ENCODE peak calls at places on chromosomes 11 and 22, in seven cellular contexts. One of them, this sample, is unnamed.
A peak's percentile ranks its signal among the peaks of the same experiment; 100 is the strongest.

GRCh38 chr11:32088117-32088941 is 2.5 kb upstream of the RCN1 start:
- DNase-seq in HepG2: no peak
- DNase-seq in HL-60: no peak
- DNase-seq in K562: peak; percentile 15
- DNase-seq in HCT116: no peak
- DNase-seq in SK-N-SH: peak; percentile 17
- DNase-seq in A549: no peak
- DNase-seq in this sample: peak; percentile 66

GRCh38 chr11:14644396-14645246 is 1.0 kb downstream of the PDE3B start:
- DNase-seq in A549: peak; percentile 28
- DNase-seq in HL-60: no peak
- DNase-seq in K562: peak; percentile 31
- DNase-seq in HepG2: peak; percentile 45
- DNase-seq in SK-N-SH: peak; percentile 73
- DNase-seq in HCT116: peak; percentile 12
- DNase-seq in this sample: no peak

GRCh38 chr11:111359223-111360149 is 19.6 kb downstream of the POU2AF1 start:
- DNase-seq in A549: no peak
- DNase-seq in SK-N-SH: no peak
- DNase-seq in K562: no peak
- DNase-seq in HepG2: peak; percentile 74
- DNase-seq in HCT116: no peak
- DNase-seq in HL-60: no peak
- DNase-seq in this sample: no peak

GRCh38 chr11:130523609-130524008 is 75.2 kb downstream of the ADAMTS15 start:
- DNase-seq in HepG2: no peak
- DNase-seq in HCT116: no peak
- DNase-seq in A549: no peak
- DNase-seq in K562: no peak
- DNase-seq in SK-N-SH: no peak
- DNase-seq in HL-60: no peak
- DNase-seq in this sample: no peak

GRCh38 chr11:127055240-127055639 is 54.7 kb upstream of the KIRREL3 start:
- DNase-seq in K562: no peak
- DNase-seq in A549: no peak
- DNase-seq in HL-60: no peak
- DNase-seq in HepG2: no peak
- DNase-seq in SK-N-SH: no peak
- DNase-seq in HCT116: no peak
- DNase-seq in this sample: no peak

GRCh38 chr11:14578551-14578956 is 58.4 kb upstream of the PSMA1 start:
- DNase-seq in HCT116: no peak
- DNase-seq in HL-60: peak; percentile 88
- DNase-seq in K562: peak; percentile 38
- DNase-seq in A549: no peak
- DNase-seq in HepG2: peak; percentile 82
- DNase-seq in SK-N-SH: peak; percentile 24
- DNase-seq in this sample: peak; percentile 65

GRCh38 chr11:93329936-93330445 is 551 bp upstream of the DEUP1 start:
- DNase-seq in HCT116: no peak
- DNase-seq in A549: peak; percentile 2
- DNase-seq in HL-60: no peak
- DNase-seq in SK-N-SH: peak; percentile 29
- DNase-seq in K562: peak; percentile 18
- DNase-seq in HepG2: no peak
- DNase-seq in this sample: no peak

GRCh38 chr11:655036-655726 is 18.1 kb downstream of the DRD4 start:
- DNase-seq in HepG2: peak; percentile 90
- DNase-seq in K562: peak; percentile 6
- DNase-seq in A549: no peak
- DNase-seq in HCT116: no peak
- DNase-seq in HL-60: no peak
- DNase-seq in SK-N-SH: no peak
- DNase-seq in this sample: no peak

GRCh38 chr11:62988281-62988680 is 3.5 kb upstream of the SLC22A6 start:
- DNase-seq in HepG2: no peak
- DNase-seq in K562: no peak
- DNase-seq in HL-60: no peak
- DNase-seq in A549: no peak
- DNase-seq in HCT116: no peak
- DNase-seq in SK-N-SH: no peak
- DNase-seq in this sample: no peak

GRCh38 chr22:44780876-44781275 is 28.5 kb downstream of the ARHGAP8 start:
- DNase-seq in HepG2: no peak
- DNase-seq in HL-60: no peak
- DNase-seq in HCT116: no peak
- DNase-seq in SK-N-SH: no peak
- DNase-seq in K562: no peak
- DNase-seq in A549: no peak
- DNase-seq in this sample: no peak

GRCh38 chr11:118216621-118217526 is 7.9 kb downstream of the JAML start:
- DNase-seq in A549: no peak
- DNase-seq in HCT116: no peak
- DNase-seq in K562: no peak
- DNase-seq in SK-N-SH: no peak
- DNase-seq in HepG2: no peak
- DNase-seq in HL-60: no peak
- DNase-seq in this sample: no peak

GRCh38 chr11:118614511-118614910 is 7.1 kb downstream of the PHLDB1 start:
- DNase-seq in A549: no peak
- DNase-seq in K562: no peak
- DNase-seq in HL-60: no peak
- DNase-seq in HCT116: no peak
- DNase-seq in HepG2: no peak
- DNase-seq in SK-N-SH: no peak
- DNase-seq in this sample: no peak

GRCh38 chr11:47161134-47161854 is 15.4 kb downstream of the ARFGAP2 start:
- DNase-seq in HepG2: peak; percentile 63
- DNase-seq in SK-N-SH: peak; percentile 91
- DNase-seq in K562: peak; percentile 82
- DNase-seq in A549: peak; percentile 92
- DNase-seq in HL-60: no peak
- DNase-seq in HCT116: no peak
- DNase-seq in this sample: no peak

GRCh38 chr11:26806209-26806608 is 84.3 kb upstream of the SLC5A12 start:
- DNase-seq in SK-N-SH: no peak
- DNase-seq in HepG2: no peak
- DNase-seq in A549: no peak
- DNase-seq in HCT116: no peak
- DNase-seq in K562: no peak
- DNase-seq in HL-60: no peak
- DNase-seq in this sample: no peak

GRCh38 chr22:32079110-32080089 is 36.3 kb downstream of the SLC5A1 start:
- DNase-seq in A549: peak; percentile 65
- DNase-seq in HCT116: peak; percentile 41
- DNase-seq in HepG2: no peak
- DNase-seq in SK-N-SH: no peak
- DNase-seq in K562: no peak
- DNase-seq in HL-60: no peak
- DNase-seq in this sample: no peak

GRCh38 chr22:37218399-37218770 is 6.1 kb upstream of the SSTR3 start:
- DNase-seq in K562: no peak
- DNase-seq in HL-60: no peak
- DNase-seq in A549: no peak
- DNase-seq in HepG2: no peak
- DNase-seq in HCT116: no peak
- DNase-seq in SK-N-SH: no peak
- DNase-seq in this sample: no peak

GRCh38 chr11:45021001-45021400 is 70.3 kb upstream of the TP53I11 start:
- DNase-seq in A549: no peak
- DNase-seq in HepG2: no peak
- DNase-seq in HL-60: no peak
- DNase-seq in SK-N-SH: no peak
- DNase-seq in HCT116: no peak
- DNase-seq in K562: no peak
- DNase-seq in this sample: no peak

GRCh38 chr11:112770487-112770886 is 190.7 kb upstream of the NCAM1 start:
- DNase-seq in HepG2: no peak
- DNase-seq in K562: no peak
- DNase-seq in HCT116: no peak
- DNase-seq in SK-N-SH: no peak
- DNase-seq in HL-60: no peak
- DNase-seq in A549: no peak
- DNase-seq in this sample: no peak

GRCh38 chr11:115409691-115410220 is 94.5 kb downstream of the CADM1 start:
- DNase-seq in A549: no peak
- DNase-seq in HL-60: no peak
- DNase-seq in HCT116: no peak
- DNase-seq in SK-N-SH: peak; percentile 69
- DNase-seq in K562: no peak
- DNase-seq in HepG2: peak; percentile 94
- DNase-seq in this sample: no peak

GRCh38 chr11:6569706-6570105 is 33.7 kb downstream of the RRP8 start:
- DNase-seq in K562: no peak
- DNase-seq in SK-N-SH: no peak
- DNase-seq in A549: no peak
- DNase-seq in HL-60: no peak
- DNase-seq in HCT116: no peak
- DNase-seq in HepG2: no peak
- DNase-seq in this sample: no peak

GRCh38 chr11:6565988-6566703 is 37.3 kb downstream of the RRP8 start:
- DNase-seq in SK-N-SH: no peak
- DNase-seq in HepG2: no peak
- DNase-seq in K562: no peak
- DNase-seq in A549: no peak
- DNase-seq in HL-60: no peak
- DNase-seq in HCT116: no peak
- DNase-seq in this sample: no peak

GRCh38 chr11:6566704-6567370 is 36.6 kb downstream of the RRP8 start:
- DNase-seq in HepG2: no peak
- DNase-seq in HL-60: no peak
- DNase-seq in A549: no peak
- DNase-seq in HCT116: no peak
- DNase-seq in K562: no peak
- DNase-seq in SK-N-SH: no peak
- DNase-seq in this sample: no peak

GRCh38 chr11:6567371-6567745 is 36.1 kb downstream of the RRP8 start:
- DNase-seq in A549: no peak
- DNase-seq in HCT116: no peak
- DNase-seq in HepG2: no peak
- DNase-seq in SK-N-SH: no peak
- DNase-seq in HL-60: no peak
- DNase-seq in K562: no peak
- DNase-seq in this sample: no peak

DNA sequence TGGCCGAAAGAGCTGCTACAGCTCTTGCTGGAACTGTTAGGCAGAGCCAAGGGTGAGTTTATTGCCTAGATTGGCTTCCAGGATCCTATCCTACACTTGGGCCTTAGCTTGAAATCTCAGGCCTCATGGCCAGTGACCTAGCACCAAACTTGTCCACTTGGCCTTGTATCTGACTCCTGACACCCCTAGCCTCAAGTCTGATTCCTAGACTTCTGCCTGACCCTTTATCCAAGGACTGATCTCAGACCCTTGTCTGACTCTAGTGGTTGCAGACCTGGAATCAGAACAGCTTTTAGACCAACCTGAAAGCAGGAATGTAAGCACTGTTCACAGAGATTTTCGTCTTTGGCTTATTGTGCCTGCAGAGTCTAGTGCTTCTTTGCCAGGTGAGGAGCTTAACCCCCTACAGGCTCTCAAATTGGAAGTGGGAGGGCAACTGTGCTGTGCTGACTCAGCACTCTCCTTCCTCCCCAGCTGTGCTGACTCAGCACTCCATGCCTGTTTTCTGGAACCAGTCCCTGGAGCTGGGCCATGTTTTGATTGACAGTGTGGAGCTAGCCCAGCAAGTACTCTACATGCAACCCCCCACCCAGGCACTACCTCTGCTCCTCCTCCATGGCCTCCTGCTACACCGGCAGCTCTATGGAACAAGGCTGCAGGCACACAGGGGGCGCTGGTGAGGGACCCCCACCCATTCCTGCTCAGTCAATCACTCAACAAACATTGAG is 35.1 kb downstream of the RRP8 start:
- DNase-seq in HepG2: no peak
- DNase-seq in SK-N-SH: no peak
- DNase-seq in A549: no peak
- DNase-seq in K562: peak; percentile 86
- DNase-seq in HL-60: no peak
- DNase-seq in HCT116: no peak
- DNase-seq in this sample: no peak
- TF ChIP-seq REST in HepG2: no peak
- TF ChIP-seq REST in SK-N-SH: no peak
- TF ChIP-seq REST in A549: no peak
- TF ChIP-seq REST in K562: no peak
- TF ChIP-seq REST in HL-60: no peak
- TF ChIP-seq REST in HCT116: no peak
- TF ChIP-seq REST in this sample: no peak

GRCh38 chr22:46089426-46090041 is 60.8 kb upstream of the PPARA start:
- DNase-seq in HL-60: no peak
- DNase-seq in HCT116: no peak
- DNase-seq in K562: no peak
- DNase-seq in HepG2: no peak
- DNase-seq in A549: no peak
- DNase-seq in SK-N-SH: no peak
- DNase-seq in this sample: no peak
- TF ChIP-seq REST in HL-60: no peak
- TF ChIP-seq REST in HCT116: no peak
- TF ChIP-seq REST in K562: no peak
- TF ChIP-seq REST in HepG2: no peak
- TF ChIP-seq REST in A549: no peak
- TF ChIP-seq REST in SK-N-SH: no peak
- TF ChIP-seq REST in this sample: no peak

GRCh38 chr11:66421492-66422205 is 814 bp downstream of the NPAS4 start:
- DNase-seq in HCT116: peak; percentile 55
- DNase-seq in A549: peak; percentile 83
- DNase-seq in SK-N-SH: peak; percentile 82
- DNase-seq in HepG2: peak; percentile 78
- DNase-seq in K562: peak; percentile 91
- DNase-seq in HL-60: peak; percentile 73
- DNase-seq in this sample: peak; percentile 37
- TF ChIP-seq REST in HCT116: peak; percentile 99
- TF ChIP-seq REST in A549: peak; percentile 100
- TF ChIP-seq REST in SK-N-SH: peak; percentile 99
- TF ChIP-seq REST in HepG2: peak; percentile 99
- TF ChIP-seq REST in K562: peak; percentile 100
- TF ChIP-seq REST in HL-60: peak; percentile 99
- TF ChIP-seq REST in this sample: peak; percentile 99

DNA sequence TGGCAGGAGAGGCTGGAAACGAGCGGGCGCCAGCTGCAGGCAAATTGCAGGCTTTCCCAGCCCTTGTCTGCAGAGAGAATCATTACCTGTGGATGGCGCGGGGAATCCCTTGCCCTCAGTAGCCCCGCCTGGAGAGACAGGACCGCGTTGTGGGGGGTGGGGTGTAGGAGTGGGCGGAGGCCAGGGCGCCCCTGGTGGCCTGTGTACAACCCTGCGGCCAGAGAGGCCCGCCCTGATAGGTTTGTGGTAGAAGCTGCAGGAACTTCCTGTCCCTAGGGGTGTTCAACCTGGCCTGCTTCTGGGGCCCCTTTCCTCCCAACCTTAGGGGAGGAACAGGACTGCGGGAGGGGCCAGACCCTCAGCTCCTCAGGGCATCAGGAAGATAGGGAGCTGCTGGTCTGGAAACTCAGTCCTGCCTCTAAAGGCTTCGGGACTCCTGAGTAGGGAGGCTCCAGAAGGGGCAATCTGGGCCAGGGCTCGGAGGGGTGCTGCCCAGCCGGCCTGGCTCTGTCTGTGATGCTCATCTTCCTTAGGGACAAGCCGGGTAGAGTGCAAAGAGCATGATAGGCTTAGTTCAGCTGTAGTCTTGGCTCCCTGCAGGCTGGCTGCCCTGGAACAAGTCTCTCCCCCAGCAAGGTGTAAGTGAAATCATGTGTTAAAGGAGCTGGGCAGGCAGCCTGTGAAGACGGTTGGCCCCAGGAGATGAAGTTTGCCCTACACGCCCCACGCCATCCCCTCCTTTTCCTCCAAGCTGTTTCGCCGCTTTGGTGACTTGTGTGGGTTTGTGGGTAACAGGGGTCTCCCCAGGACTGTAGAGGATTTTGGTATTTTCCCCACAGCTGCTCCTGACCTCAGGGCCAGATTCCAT is 24.1 kb upstream of the SUSD2 start:
- DNase-seq in A549: peak; percentile 82
- DNase-seq in HL-60: peak; percentile 90
- DNase-seq in HepG2: peak; percentile 89
- DNase-seq in SK-N-SH: peak; percentile 94
- DNase-seq in K562: peak; percentile 91
- DNase-seq in HCT116: peak; percentile 67
- DNase-seq in this sample: peak; percentile 78
- TF ChIP-seq REST in A549: no peak
- TF ChIP-seq REST in HL-60: no peak
- TF ChIP-seq REST in HepG2: no peak
- TF ChIP-seq REST in SK-N-SH: no peak
- TF ChIP-seq REST in K562: no peak
- TF ChIP-seq REST in HCT116: no peak
- TF ChIP-seq REST in this sample: no peak

This sample was measured in GM12878.